ENCODE peak calls at places on chromosomes 2 and 18, in nine cellular contexts. One of them, this sample, is unnamed.

GRCh38 chr18:62224229-62224628 is 37.2 kb downstream of the RELCH start:
- DNase-seq in ovary: no peak
- DNase-seq in adrenal gland: no peak
- DNase-seq in body of pancreas: no peak
- DNase-seq in IMR-90: no peak
- DNase-seq in lower leg skin: no peak
- DNase-seq in GM12891: no peak
- DNase-seq in transverse colon: no peak
- DNase-seq in upper lobe of left lung: no peak
- DNase-seq in this sample: no peak

GRCh38 chr2:127637725-127638252 is 8.2 kb upstream of the GPR17 start:
- DNase-seq in adrenal gland: no peak
- DNase-seq in GM12891: no peak
- DNase-seq in ovary: no peak
- DNase-seq in transverse colon: no peak
- DNase-seq in body of pancreas: no peak
- DNase-seq in lower leg skin: no peak
- DNase-seq in IMR-90: peak; percentile 77
- DNase-seq in upper lobe of left lung: peak; percentile 39
- DNase-seq in this sample: no peak

GRCh38 chr18:36662000-36662399 is 166.8 kb downstream of the TPGS2 start:
- DNase-seq in ovary: no peak
- DNase-seq in body of pancreas: no peak
- DNase-seq in lower leg skin: no peak
- DNase-seq in transverse colon: peak; percentile 19
- DNase-seq in adrenal gland: no peak
- DNase-seq in IMR-90: peak; percentile 28
- DNase-seq in upper lobe of left lung: no peak
- DNase-seq in GM12891: no peak
- DNase-seq in this sample: peak; percentile 26

GRCh38 chr18:59715966-59716369 is 18.7 kb upstream of the CCBE1 start:
- DNase-seq in GM12891: no peak
- DNase-seq in IMR-90: peak; percentile 95
- DNase-seq in adrenal gland: peak; percentile 37
- DNase-seq in upper lobe of left lung: no peak
- DNase-seq in ovary: no peak
- DNase-seq in body of pancreas: no peak
- DNase-seq in lower leg skin: no peak
- DNase-seq in transverse colon: no peak
- DNase-seq in this sample: no peak

GRCh38 chr2:12116228-12116750 is 369.9 kb downstream of the LPIN1 start:
- DNase-seq in lower leg skin: no peak
- DNase-seq in adrenal gland: no peak
- DNase-seq in GM12891: peak; percentile 12
- DNase-seq in upper lobe of left lung: no peak
- DNase-seq in transverse colon: no peak
- DNase-seq in ovary: no peak
- DNase-seq in IMR-90: no peak
- DNase-seq in body of pancreas: no peak
- DNase-seq in this sample: no peak

GRCh38 chr2:241967096-241967495 is 97.6 kb downstream of the RTP5 start:
- DNase-seq in IMR-90: no peak
- DNase-seq in ovary: no peak
- DNase-seq in upper lobe of left lung: no peak
- DNase-seq in body of pancreas: peak; percentile 6
- DNase-seq in adrenal gland: no peak
- DNase-seq in transverse colon: no peak
- DNase-seq in lower leg skin: no peak
- DNase-seq in GM12891: no peak
- DNase-seq in this sample: no peak

GRCh38 chr2:128558895-128559532 is 240.3 kb upstream of the HS6ST1 start:
- DNase-seq in adrenal gland: peak; percentile 6
- DNase-seq in ovary: no peak
- DNase-seq in body of pancreas: no peak
- DNase-seq in GM12891: no peak
- DNase-seq in IMR-90: no peak
- DNase-seq in upper lobe of left lung: no peak
- DNase-seq in transverse colon: no peak
- DNase-seq in lower leg skin: peak; percentile 34
- DNase-seq in this sample: no peak

GRCh38 chr2:38716185-38716584 is 35.0 kb downstream of the SRSF7 start:
- DNase-seq in adrenal gland: no peak
- DNase-seq in ovary: no peak
- DNase-seq in lower leg skin: no peak
- DNase-seq in IMR-90: peak; percentile 91
- DNase-seq in body of pancreas: no peak
- DNase-seq in upper lobe of left lung: peak; percentile 51
- DNase-seq in transverse colon: no peak
- DNase-seq in GM12891: no peak
- DNase-seq in this sample: no peak

GRCh38 chr2:64838817-64839216 is 150.4 kb upstream of the SLC1A4 start:
- DNase-seq in adrenal gland: peak; percentile 38
- DNase-seq in transverse colon: peak; percentile 60
- DNase-seq in ovary: no peak
- DNase-seq in GM12891: no peak
- DNase-seq in IMR-90: peak; percentile 91
- DNase-seq in body of pancreas: no peak
- DNase-seq in upper lobe of left lung: peak; percentile 49
- DNase-seq in lower leg skin: no peak
- DNase-seq in this sample: no peak

GRCh38 chr18:56890632-56891031 is 239.5 kb downstream of the WDR7 start:
- DNase-seq in ovary: no peak
- DNase-seq in upper lobe of left lung: no peak
- DNase-seq in IMR-90: peak; percentile 96
- DNase-seq in GM12891: no peak
- DNase-seq in body of pancreas: no peak
- DNase-seq in lower leg skin: no peak
- DNase-seq in adrenal gland: no peak
- DNase-seq in transverse colon: no peak
- DNase-seq in this sample: no peak

GRCh38 chr2:28437918-28438317 is 45.3 kb downstream of the FOSL2 start:
- DNase-seq in IMR-90: no peak
- DNase-seq in ovary: no peak
- DNase-seq in GM12891: no peak
- DNase-seq in transverse colon: no peak
- DNase-seq in adrenal gland: no peak
- DNase-seq in upper lobe of left lung: peak; percentile 8
- DNase-seq in lower leg skin: peak; percentile 74
- DNase-seq in body of pancreas: no peak
- DNase-seq in this sample: no peak

GRCh38 chr2:28434600-28434989 is 41.9 kb downstream of the FOSL2 start:
- DNase-seq in body of pancreas: no peak
- DNase-seq in IMR-90: no peak
- DNase-seq in lower leg skin: no peak
- DNase-seq in upper lobe of left lung: no peak
- DNase-seq in GM12891: no peak
- DNase-seq in ovary: no peak
- DNase-seq in adrenal gland: no peak
- DNase-seq in transverse colon: no peak
- DNase-seq in this sample: no peak

GRCh38 chr2:28437142-28437835 is 44.6 kb downstream of the FOSL2 start:
- DNase-seq in ovary: no peak
- DNase-seq in transverse colon: peak; percentile 88
- DNase-seq in adrenal gland: no peak
- DNase-seq in lower leg skin: peak; percentile 90
- DNase-seq in GM12891: no peak
- DNase-seq in IMR-90: no peak
- DNase-seq in upper lobe of left lung: peak; percentile 57
- DNase-seq in body of pancreas: no peak
- DNase-seq in this sample: no peak

GRCh38 chr2:28435796-28436425 is 43.3 kb downstream of the FOSL2 start:
- DNase-seq in adrenal gland: no peak
- DNase-seq in IMR-90: no peak
- DNase-seq in transverse colon: peak; percentile 49
- DNase-seq in ovary: no peak
- DNase-seq in lower leg skin: no peak
- DNase-seq in GM12891: no peak
- DNase-seq in body of pancreas: no peak
- DNase-seq in upper lobe of left lung: no peak
- DNase-seq in this sample: no peak

DNA sequence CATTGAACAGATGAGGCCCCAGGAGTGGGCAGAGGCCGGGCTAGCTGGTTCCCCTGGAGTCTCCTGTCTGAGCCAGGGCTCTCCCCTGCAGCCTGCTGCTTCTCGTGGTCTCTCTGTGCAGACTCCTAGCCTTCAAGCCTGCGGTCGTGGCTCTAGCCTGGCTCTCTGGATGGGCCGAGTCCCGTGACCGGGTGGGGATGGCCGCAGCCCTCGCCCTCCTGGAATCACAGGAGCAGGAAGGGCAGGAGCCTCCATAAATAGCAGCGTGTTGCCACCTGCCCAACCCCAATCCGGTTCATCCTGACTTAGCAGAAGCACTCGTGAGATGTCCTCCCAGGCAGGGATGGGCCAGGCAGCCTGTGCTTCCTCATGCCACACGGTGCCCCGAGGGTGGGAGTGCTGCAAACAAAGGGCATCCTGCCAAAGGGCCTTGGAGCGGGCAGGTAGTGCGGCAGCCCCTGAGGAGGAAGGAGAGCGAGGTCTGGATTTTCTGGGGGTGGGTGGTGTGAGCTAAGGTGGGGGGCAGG is 43.9 kb downstream of the FOSL2 start:
- DNase-seq in upper lobe of left lung: no peak
- DNase-seq in ovary: no peak
- DNase-seq in transverse colon: peak; percentile 88
- DNase-seq in IMR-90: no peak
- DNase-seq in adrenal gland: no peak
- DNase-seq in body of pancreas: peak; percentile 28
- DNase-seq in GM12891: no peak
- DNase-seq in lower leg skin: peak; percentile 93
- DNase-seq in this sample: no peak
- TF ChIP-seq POLR2A in upper lobe of left lung: no peak
- TF ChIP-seq POLR2A in ovary: no peak
- TF ChIP-seq POLR2A in transverse colon: peak; percentile 63
- TF ChIP-seq POLR2A in IMR-90: no peak
- TF ChIP-seq POLR2A in adrenal gland: no peak
- TF ChIP-seq POLR2A in body of pancreas: no peak
- TF ChIP-seq POLR2A in GM12891: no peak
- TF ChIP-seq POLR2A in lower leg skin: no peak
- TF ChIP-seq POLR2A in this sample: no peak

GRCh38 chr2:172095905-172096660 is 6.6 kb downstream of the DLX2 start:
- DNase-seq in GM12891: no peak
- DNase-seq in transverse colon: no peak
- DNase-seq in body of pancreas: no peak
- DNase-seq in lower leg skin: peak; percentile 82
- DNase-seq in upper lobe of left lung: no peak
- DNase-seq in ovary: no peak
- DNase-seq in adrenal gland: no peak
- DNase-seq in IMR-90: no peak
- DNase-seq in this sample: peak; percentile 35

GRCh38 chr2:172093416-172094318 is 8.4 kb downstream of the DLX1 start:
- DNase-seq in transverse colon: no peak
- DNase-seq in adrenal gland: no peak
- DNase-seq in GM12891: no peak
- DNase-seq in IMR-90: no peak
- DNase-seq in ovary: no peak
- DNase-seq in body of pancreas: no peak
- DNase-seq in lower leg skin: peak; percentile 20
- DNase-seq in upper lobe of left lung: no peak
- DNase-seq in this sample: peak; percentile 38

GRCh38 chr2:172096661-172097547 is 5.8 kb downstream of the DLX2 start:
- DNase-seq in GM12891: no peak
- DNase-seq in upper lobe of left lung: no peak
- DNase-seq in adrenal gland: no peak
- DNase-seq in body of pancreas: no peak
- DNase-seq in IMR-90: peak; percentile 39
- DNase-seq in ovary: peak; percentile 14
- DNase-seq in transverse colon: no peak
- DNase-seq in lower leg skin: peak; percentile 84
- DNase-seq in this sample: peak; percentile 26

GRCh38 chr2:172094319-172095145 is 8.2 kb downstream of the DLX2 start:
- DNase-seq in GM12891: no peak
- DNase-seq in IMR-90: no peak
- DNase-seq in adrenal gland: no peak
- DNase-seq in ovary: peak; percentile 24
- DNase-seq in lower leg skin: peak; percentile 86
- DNase-seq in upper lobe of left lung: no peak
- DNase-seq in transverse colon: no peak
- DNase-seq in body of pancreas: no peak
- DNase-seq in this sample: no peak

GRCh38 chr2:172095146-172095904 is 7.4 kb downstream of the DLX2 start:
- DNase-seq in transverse colon: peak; percentile 59
- DNase-seq in GM12891: no peak
- DNase-seq in lower leg skin: peak; percentile 92
- DNase-seq in body of pancreas: no peak
- DNase-seq in upper lobe of left lung: peak; percentile 52
- DNase-seq in adrenal gland: no peak
- DNase-seq in IMR-90: peak; percentile 78
- DNase-seq in ovary: peak; percentile 37
- DNase-seq in this sample: peak; percentile 25
- TF ChIP-seq POLR2A in transverse colon: no peak
- TF ChIP-seq POLR2A in GM12891: no peak
- TF ChIP-seq POLR2A in lower leg skin: no peak
- TF ChIP-seq POLR2A in body of pancreas: no peak
- TF ChIP-seq POLR2A in upper lobe of left lung: no peak
- TF ChIP-seq POLR2A in adrenal gland: no peak
- TF ChIP-seq POLR2A in IMR-90: peak; percentile 30
- TF ChIP-seq POLR2A in ovary: no peak
- TF ChIP-seq POLR2A in this sample: no peak

GRCh38 chr18:23528580-23529472 is 25.5 kb downstream of the RMC1 start:
- DNase-seq in body of pancreas: peak; percentile 17
- DNase-seq in transverse colon: peak; percentile 21
- DNase-seq in lower leg skin: no peak
- DNase-seq in upper lobe of left lung: peak; percentile 66
- DNase-seq in adrenal gland: no peak
- DNase-seq in IMR-90: peak; percentile 26
- DNase-seq in GM12891: no peak
- DNase-seq in ovary: no peak
- DNase-seq in this sample: peak; percentile 79
- TF ChIP-seq POLR2A in body of pancreas: no peak
- TF ChIP-seq POLR2A in transverse colon: no peak
- TF ChIP-seq POLR2A in lower leg skin: no peak
- TF ChIP-seq POLR2A in upper lobe of left lung: no peak
- TF ChIP-seq POLR2A in adrenal gland: no peak
- TF ChIP-seq POLR2A in IMR-90: no peak
- TF ChIP-seq POLR2A in GM12891: no peak
- TF ChIP-seq POLR2A in ovary: no peak
- TF ChIP-seq POLR2A in this sample: no peak

GRCh38 chr2:36564377-36564930 is 33.5 kb downstream of the FEZ2 start:
- DNase-seq in GM12891: no peak
- DNase-seq in adrenal gland: no peak
- DNase-seq in ovary: no peak
- DNase-seq in body of pancreas: no peak
- DNase-seq in upper lobe of left lung: no peak
- DNase-seq in lower leg skin: no peak
- DNase-seq in IMR-90: no peak
- DNase-seq in transverse colon: no peak
- DNase-seq in this sample: no peak
- TF ChIP-seq POLR2A in GM12891: no peak
- TF ChIP-seq POLR2A in adrenal gland: no peak
- TF ChIP-seq POLR2A in ovary: no peak
- TF ChIP-seq POLR2A in body of pancreas: no peak
- TF ChIP-seq POLR2A in upper lobe of left lung: no peak
- TF ChIP-seq POLR2A in lower leg skin: no peak
- TF ChIP-seq POLR2A in IMR-90: no peak
- TF ChIP-seq POLR2A in transverse colon: no peak
- TF ChIP-seq POLR2A in this sample: no peak